ENCODE peak calls at places on chromosomes 5 and 9, in four cellular contexts. Y is effector memory CD4-positive, alpha-beta T cell; W is AG20443; Q is adipocyte. H is an unnamed sample.

GRCh38 chr5:154249786-154250185 is 59.3 kb downstream of the GALNT10 start:
- DNase-seq in W (peak), Y (no peak), Q (no peak), H (no peak)

GRCh38 chr9:112145886-112146285 is 29.2 kb downstream of the SUSD1 start:
- DNase-seq in W (no peak), Q (no peak), Y (no peak), H (no peak)

GRCh38 chr9:69130456-69131441 is 43.3 kb upstream of the TJP2 start:
- DNase-seq in Y (no peak), Q (peak), W (peak), H (no peak)

GRCh38 chr5:6994097-6994496 is 280.9 kb downstream of the TENT4A start:
- DNase-seq in W (no peak), Y (no peak), Q (no peak), H (no peak)

GRCh38 chr5:120402606-120403005 is 61.5 kb upstream of the PRR16 start:
- DNase-seq in W (no peak), Q (no peak), Y (no peak), H (no peak)

GRCh38 chr5:11047051-11047450 is 286.0 kb upstream of the DAP start:
- DNase-seq in W (no peak), Q (no peak), Y (no peak), H (no peak)

GRCh38 chr5:68047035-68047434 is 168.5 kb upstream of the PIK3R1 start:
- DNase-seq in Q (peak), W (no peak), Y (no peak), H (no peak)

GRCh38 chr5:7881091-7881490 is 12.1 kb downstream of the MTRR start:
- DNase-seq in Q (no peak), Y (no peak), W (no peak), H (no peak)

GRCh38 chr9:18482371-18482770 is 8.4 kb downstream of the ADAMTSL1 start:
- DNase-seq in Q (no peak), Y (no peak), W (no peak), H (no peak)

GRCh38 chr5:96816430-96816939 is 8.7 kb upstream of the ERAP1 start:
- DNase-seq in W (no peak), Q (no peak), Y (peak), H (no peak)

GRCh38 chr9:14313378-14313940 is 482 bp downstream of the NFIB start:
- DNase-seq in Y (no peak), Q (peak), W (peak), H (no peak)

GRCh38 chr5:10501554-10502075 is 59.9 kb downstream of the ROPN1L start:
- DNase-seq in Q (no peak), W (no peak), Y (no peak), H (no peak)

GRCh38 chr9:35029852-35030251 is 40.3 kb downstream of the DNAJB5 start:
- DNase-seq in Q (no peak), W (no peak), Y (no peak), H (no peak)

GRCh38 chr5:43037929-43038510 is 2.1 kb downstream of the ANXA2R start:
- DNase-seq in W (no peak), Y (peak), Q (peak), H (no peak)

H was measured in lower lobe of right lung.